ENCODE peak calls at places on chromosome 16, in four cellular contexts. A is sigmoid colon, B is cardiac muscle cell, I is NT2/D1. R is an unnamed sample.

GRCh38 chr16:56871172-56871593 is 6.2 kb downstream of the SLC12A3 start:
- DNase-seq in A (no peak), B (no peak), I (no peak), R (no peak)

GRCh38 chr16:57588821-57589220 is 39.6 kb upstream of the ADGRG1 start:
- DNase-seq in B (no peak), A (peak; percentile 5), I (no peak), R (no peak)

GRCh38 chr16:87198881-87199280 is 118.3 kb downstream of the C16orf95 start:
- DNase-seq in I (no peak), A (no peak), B (no peak), R (no peak)

GRCh38 chr16:17340804-17341203 is 130.0 kb downstream of the XYLT1 start:
- DNase-seq in A (no peak), B (no peak), I (no peak), R (no peak)

GRCh38 chr16:19071811-19072777 is 4.7 kb downstream of the COQ7 start:
- DNase-seq in B (peak; percentile 56), A (no peak), I (peak; percentile 46), R (peak; percentile 79)

GRCh38 chr16:9016824-9017223 is 53.1 kb upstream of the USP7 start:
- DNase-seq in B (no peak), I (no peak), A (no peak), R (no peak)

GRCh38 chr16:72427786-72428480 is 256.0 kb upstream of the PMFBP1 start:
- DNase-seq in B (no peak), I (no peak), A (no peak), R (no peak)

GRCh38 chr16:64356267-64356666 is 765.6 kb downstream of the CDH11 start:
- DNase-seq in I (no peak), B (no peak), A (no peak), R (no peak)

GRCh38 chr16:85607796-85608514 is 5.2 kb upstream of the GSE1 start:
- DNase-seq in A (no peak), B (no peak), I (no peak), R (no peak)

GRCh38 chr16:58471209-58471975 is 28.6 kb upstream of the NDRG4 start:
- DNase-seq in I (no peak), B (no peak), A (no peak), R (no peak)

GRCh38 chr16:924806-925205 is 46.0 kb downstream of the LMF1 start:
- DNase-seq in I (no peak), A (no peak), B (no peak), R (no peak)

GRCh38 chr16:4381072-4381934 is 9.7 kb downstream of the VASN start:
- DNase-seq in I (no peak), A (no peak), B (no peak), R (no peak)

GRCh38 chr16:30002614-30003346 is 6.7 kb downstream of the INO80E start:
- DNase-seq in A (no peak), I (no peak), B (no peak), R (no peak)

GRCh38 chr16:87212026-87212425 is 105.2 kb downstream of the C16orf95 start:
- DNase-seq in B (no peak), A (no peak), I (no peak), R (no peak)

GRCh38 chr16:17396762-17397498 is 73.8 kb downstream of the XYLT1 start:
- DNase-seq in I (no peak), B (peak; percentile 46), A (no peak), R (no peak)

GRCh38 chr16:75116081-75116910 is at the start of gene LDHD:
- DNase-seq in A (peak; percentile 93), B (peak; percentile 75), I (no peak), R (peak; percentile 67)

GRCh38 chr16:11379420-11379819 is 34.2 kb downstream of the RMI2 start:
- DNase-seq in I (no peak), B (no peak), A (peak; percentile 41), R (no peak)

GRCh38 chr16:84144859-84145639 is at the start of the genes DNAAF1 and HSDL1:
- DNase-seq in I (peak; percentile 83), A (peak; percentile 94), B (peak; percentile 94), R (peak; percentile 92)

GRCh38 chr16:23990507-23990906 is 154.7 kb downstream of the PRKCB start:
- DNase-seq in I (no peak), B (no peak), A (no peak), R (no peak)

GRCh38 chr16:56513972-56514371 is 5.9 kb downstream of the BBS2 start:
- DNase-seq in I (peak; percentile 18), A (no peak), B (peak; percentile 31), R (peak; percentile 55)

GRCh38 chr16:82016268-82016667 is 5.0 kb upstream of the SDR42E1 start:
- DNase-seq in A (no peak), I (peak; percentile 32), B (no peak), R (peak; percentile 25)

GRCh38 chr16:3171855-3172593 is 16.0 kb upstream of the OR1F1 start:
- DNase-seq in I (no peak), A (peak; percentile 51), B (no peak), R (peak; percentile 62)

GRCh38 chr16:49348408-49349176 is 25.0 kb upstream of the C16orf78 start:
- DNase-seq in A (no peak), I (no peak), B (no peak), R (no peak)

GRCh38 chr16:86129541-86129940 is 230.6 kb downstream of the IRF8 start:
- DNase-seq in A (no peak), B (no peak), I (no peak), R (no peak)

GRCh38 chr16:85750021-85750826 is 672 bp downstream of the C16orf74 start:
- DNase-seq in B (peak; percentile 36), I (no peak), A (no peak), R (no peak)

GRCh38 chr16:67842509-67843342 is 606 bp downstream of the THAP11 start:
- DNase-seq in I (no peak), A (peak; percentile 82), B (peak; percentile 59), R (peak; percentile 73)

GRCh38 chr16:10031473-10031872 is 150.8 kb downstream of the GRIN2A start:
- DNase-seq in A (no peak), I (no peak), B (no peak), R (no peak)

GRCh38 chr16:19235478-19235877 is 50.1 kb upstream of the CLEC19A start:
- DNase-seq in I (no peak), A (no peak), B (no peak), R (no peak)

GRCh38 chr16:50644730-50645129 is 36.4 kb downstream of the SNX20 start:
- DNase-seq in A (no peak), B (peak; percentile 17), I (no peak), R (no peak)

GRCh38 chr16:51577621-51578303 is 426.7 kb upstream of the SALL1 start:
- DNase-seq in B (peak; percentile 63), A (no peak), I (peak; percentile 13), R (peak; percentile 18)

DNA sequence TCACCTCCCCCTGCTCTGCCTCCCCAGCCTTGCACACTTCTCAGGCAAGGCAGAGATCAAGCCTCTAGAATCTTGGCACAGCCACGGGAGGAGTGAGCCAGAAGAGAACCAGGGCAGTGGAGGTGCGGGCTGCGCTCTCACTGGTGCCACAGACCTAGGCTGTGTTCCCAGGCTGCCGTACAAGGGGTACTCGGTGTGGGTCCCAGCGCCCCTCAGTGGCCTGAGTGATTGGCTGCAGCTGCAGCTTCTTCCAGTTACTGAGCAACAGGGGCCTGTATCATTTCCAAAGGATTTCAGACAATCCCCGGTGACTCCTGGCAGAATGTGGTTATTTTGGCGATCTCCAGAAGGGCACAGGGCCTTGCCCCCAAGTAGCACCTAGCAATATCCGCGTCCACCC is 1852.1 kb downstream of the TP53TG3F start:
- DNase-seq in I (no peak), A (no peak), B (no peak), R (no peak)
- H3K9me3 ChIP-seq in I (peaks cover 12% of the 10 kb centered on the region), A (peaks cover 7% of the 10 kb centered on the region), B (no peaks in the 10 kb centered on the region), R (no peaks in the 10 kb centered on the region)

GRCh38 chr16:89953671-89954406 is 5.3 kb downstream of the DEF8 start:
- DNase-seq in A (no peak), I (no peak), B (no peak), R (no peak)

GRCh38 chr16:89952551-89952950 is 4.0 kb downstream of the DEF8 start:
- DNase-seq in B (no peak), I (no peak), A (no peak), R (no peak)

GRCh38 chr16:89949756-89950155 is 1.2 kb downstream of the DEF8 start:
- DNase-seq in A (no peak), B (no peak), I (no peak), R (no peak)

GRCh38 chr16:89951509-89951908 is 3.0 kb downstream of the DEF8 start:
- DNase-seq in B (no peak), I (no peak), A (no peak), R (no peak)

DNA sequence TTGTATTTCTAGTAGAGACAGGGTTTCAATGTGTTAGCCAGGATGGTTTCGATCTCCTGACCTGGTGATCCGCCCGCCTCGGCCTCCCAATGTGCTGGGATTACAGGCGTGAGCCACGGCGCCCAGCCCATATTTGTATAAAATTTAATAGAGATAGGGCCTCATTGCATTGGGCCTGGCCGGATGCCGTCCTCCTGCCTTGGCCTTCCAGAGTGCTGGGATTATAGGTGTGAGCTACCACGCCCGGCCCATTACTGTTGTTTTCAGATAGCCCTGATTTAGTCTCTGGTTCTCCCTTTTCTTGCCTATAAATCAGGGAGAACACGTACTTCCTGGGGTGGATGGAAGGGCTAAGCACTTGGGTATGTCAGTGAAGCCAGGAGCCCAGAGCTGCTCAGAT is 3.5 kb downstream of the DEF8 start:
- DNase-seq in B (no peak), A (no peak), I (no peak), R (no peak)
- H3K4me3 ChIP-seq in B (no peak overlapping the region), A (no peak overlapping the region), I (no peak overlapping the region), R (no peak overlapping the region)

DNA sequence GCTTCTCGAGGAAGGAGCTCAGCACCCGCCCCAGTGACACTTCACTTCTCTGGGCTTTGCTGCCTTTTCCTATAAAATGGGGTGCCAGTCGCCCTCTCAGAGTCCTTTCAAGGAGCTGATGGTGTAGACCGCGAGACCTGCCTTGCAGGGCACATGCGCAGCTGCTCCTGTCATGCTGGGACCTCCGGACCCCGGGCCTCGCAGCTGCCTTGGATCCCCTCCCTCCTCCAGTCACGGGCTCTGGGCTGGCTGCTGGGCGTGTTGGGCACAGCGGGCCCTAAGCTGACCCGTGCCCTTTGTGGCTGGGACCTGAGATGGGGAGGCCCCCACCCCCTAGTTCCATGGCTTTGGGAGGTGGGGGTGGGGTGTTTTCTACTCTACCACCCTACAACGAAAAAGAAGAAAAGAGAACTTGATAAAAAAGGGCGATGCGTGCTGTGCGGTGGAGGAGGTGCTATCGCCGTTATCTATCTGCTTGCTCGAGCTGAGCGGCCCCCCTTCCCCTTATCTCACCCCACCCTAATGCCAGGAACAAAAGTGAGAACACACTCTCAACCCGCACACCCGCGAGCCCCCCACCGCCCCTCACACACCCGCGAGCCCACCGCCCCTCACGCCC is 14.5 kb downstream of the ZFPM1 start:
- DNase-seq in A (no peak), B (no peak), I (no peak), R (no peak)
- H3K4me1 ChIP-seq in A (no peaks in the 10 kb centered on the region), B (peaks cover 19% of the 10 kb centered on the region), I (peaks cover 38% of the 10 kb centered on the region), R (no peaks in the 10 kb centered on the region)

GRCh38 chr16:35188288-35189155 is 1729.1 kb downstream of the TP53TG3F start:
- DNase-seq in I (peak; percentile 18), B (no peak), A (no peak), R (no peak)
- H3K9me3 ChIP-seq in I (no peaks in the 10 kb centered on the region), B (peaks cover 4% of the 10 kb centered on the region), A (no peaks in the 10 kb centered on the region), R (no peaks in the 10 kb centered on the region)

GRCh38 chr16:88681084-88681680 is 5.1 kb downstream of the SNAI3 start:
- DNase-seq in I (no peak), A (no peak), B (no peak), R (no peak)
- H3K4me3 ChIP-seq in I (no peak overlapping the region), A (no peak overlapping the region), B (no peak overlapping the region), R (no peak overlapping the region)